ENCODE peak calls at places on chromosomes 3 and 15, in five cellular contexts. V is mesenchymal stem cell, B is neuronal stem cell, H is astrocyte, P is PC-3. Z is an unnamed sample.

GRCh38 chr3:175346573-175347356 is 487.6 kb downstream of the NAALADL2 start:
- DNase-seq in H (peak; percentile 97), B (no peak), P (peak; percentile 92), V (peak; percentile 82), Z (no peak)

GRCh38 chr3:150083653-150084037 is 113.0 kb upstream of the PFN2 start:
- DNase-seq in H (peak; percentile 76), P (no peak), V (peak; percentile 72), B (no peak), Z (no peak)

GRCh38 chr3:63909431-63909830 is 2.8 kb downstream of the SCAANT1 start:
- DNase-seq in H (no peak), P (no peak), B (no peak), V (peak; percentile 35), Z (no peak)

GRCh38 chr3:71859128-71859519 is 74.2 kb upstream of the PROK2 start:
- DNase-seq in H (no peak), P (peak; percentile 68), V (no peak), B (peak; percentile 14), Z (peak; percentile 29)

GRCh38 chr15:52735231-52736089 is 54.7 kb downstream of the ONECUT1 start:
- DNase-seq in B (peak; percentile 87), H (peak; percentile 43), P (peak; percentile 90), V (peak; percentile 76), Z (peak; percentile 72)

GRCh38 chr3:15265655-15266509 is 59.8 kb downstream of the CAPN7 start:
- DNase-seq in H (no peak), B (no peak), P (no peak), V (no peak), Z (no peak)

GRCh38 chr3:129412542-129413198 is 15.8 kb downstream of the EFCAB12 start:
- DNase-seq in B (no peak), H (peak; percentile 47), V (peak; percentile 88), P (no peak), Z (no peak)

GRCh38 chr3:127961963-127962362 is 46.9 kb downstream of the KBTBD12 start:
- DNase-seq in V (peak; percentile 6), B (no peak), H (peak; percentile 36), P (peak; percentile 91), Z (no peak)

GRCh38 chr3:71416868-71417267 is 166.7 kb downstream of the FOXP1 start:
- DNase-seq in V (no peak), H (no peak), P (peak; percentile 35), B (no peak), Z (peak; percentile 23)

GRCh38 chr15:56934269-56934668 is 15.8 kb downstream of the TCF12 start:
- DNase-seq in B (no peak), H (no peak), V (no peak), P (no peak), Z (no peak)

GRCh38 chr15:50377867-50378751 is 23.1 kb upstream of the GABPB1 start:
- DNase-seq in V (peak; percentile 13), H (no peak), P (no peak), B (no peak), Z (no peak)

GRCh38 chr3:24237971-24238767 is 256.5 kb downstream of the THRB start:
- DNase-seq in B (peak; percentile 59), V (peak; percentile 97), H (peak; percentile 96), P (peak; percentile 92), Z (peak; percentile 41)

GRCh38 chr3:112629425-112629824 is 11.5 kb downstream of the CCDC80 start:
- DNase-seq in V (peak; percentile 94), H (peak; percentile 97), B (no peak), P (peak; percentile 80), Z (no peak)

GRCh38 chr3:52541050-52541449 is 4.6 kb downstream of the UQCC5 start:
- DNase-seq in H (no peak), P (no peak), B (no peak), V (no peak), Z (no peak)

GRCh38 chr3:72632129-72632528 is 216.1 kb downstream of the SHQ1 start:
- DNase-seq in P (no peak), V (no peak), H (peak; percentile 37), B (no peak), Z (no peak)

GRCh38 chr3:171810278-171811058 is at the start of gene PLD1:
- DNase-seq in H (peak; percentile 68), B (peak; percentile 15), V (peak; percentile 90), P (peak; percentile 80), Z (no peak)

GRCh38 chr3:149153402-149153801 is 24.0 kb downstream of the HPS3 start:
- DNase-seq in H (no peak), P (no peak), V (no peak), B (no peak), Z (no peak)

GRCh38 chr3:170117134-170117533 is 64.4 kb downstream of the PHC3 start:
- DNase-seq in V (peak; percentile 26), P (peak; percentile 26), B (no peak), H (no peak), Z (no peak)

DNA sequence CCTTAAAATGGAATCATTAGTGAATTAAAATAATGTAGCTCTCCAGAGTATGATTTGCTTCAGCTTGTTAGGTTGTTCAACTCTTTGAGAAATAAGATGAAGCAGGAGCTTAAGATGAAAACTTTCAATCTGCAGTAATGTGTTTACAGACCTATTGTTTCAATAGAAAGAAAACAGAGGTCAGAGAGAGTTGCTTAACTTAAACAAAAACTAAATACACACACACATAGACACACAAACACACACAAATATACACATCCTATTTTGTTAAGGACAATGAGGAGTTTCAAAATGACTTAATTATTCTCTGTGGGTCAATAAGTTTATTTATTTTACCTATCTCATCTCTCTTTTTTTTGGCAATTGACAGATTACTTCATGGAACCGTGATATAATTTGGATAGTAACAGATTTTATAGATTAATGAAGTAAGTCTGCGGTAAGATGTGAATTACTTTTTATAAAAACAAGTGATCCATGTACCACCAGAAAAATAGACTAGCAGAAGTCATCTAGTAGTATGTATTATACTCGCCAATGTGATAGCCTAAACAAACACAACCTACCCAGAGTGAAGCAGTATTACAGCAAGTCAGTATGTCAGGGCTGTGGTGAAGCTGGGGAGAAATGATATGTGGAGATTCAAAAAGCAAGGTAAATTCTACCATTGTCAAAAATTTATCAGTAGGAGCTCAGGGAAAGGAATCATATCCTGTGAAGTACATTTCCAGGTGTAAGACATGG is 76.7 kb upstream of the DCBLD2 start:
- DNase-seq in P (peak; percentile 18), V (no peak), H (peak; percentile 56), B (no peak), Z (no peak)
- H3K4me2 ChIP-seq in P (peak overlapping the region; percentile 68), V (no peak overlapping the region), H (peak overlapping the region; percentile 69), B (no peak overlapping the region), Z (no peak overlapping the region)

DNA sequence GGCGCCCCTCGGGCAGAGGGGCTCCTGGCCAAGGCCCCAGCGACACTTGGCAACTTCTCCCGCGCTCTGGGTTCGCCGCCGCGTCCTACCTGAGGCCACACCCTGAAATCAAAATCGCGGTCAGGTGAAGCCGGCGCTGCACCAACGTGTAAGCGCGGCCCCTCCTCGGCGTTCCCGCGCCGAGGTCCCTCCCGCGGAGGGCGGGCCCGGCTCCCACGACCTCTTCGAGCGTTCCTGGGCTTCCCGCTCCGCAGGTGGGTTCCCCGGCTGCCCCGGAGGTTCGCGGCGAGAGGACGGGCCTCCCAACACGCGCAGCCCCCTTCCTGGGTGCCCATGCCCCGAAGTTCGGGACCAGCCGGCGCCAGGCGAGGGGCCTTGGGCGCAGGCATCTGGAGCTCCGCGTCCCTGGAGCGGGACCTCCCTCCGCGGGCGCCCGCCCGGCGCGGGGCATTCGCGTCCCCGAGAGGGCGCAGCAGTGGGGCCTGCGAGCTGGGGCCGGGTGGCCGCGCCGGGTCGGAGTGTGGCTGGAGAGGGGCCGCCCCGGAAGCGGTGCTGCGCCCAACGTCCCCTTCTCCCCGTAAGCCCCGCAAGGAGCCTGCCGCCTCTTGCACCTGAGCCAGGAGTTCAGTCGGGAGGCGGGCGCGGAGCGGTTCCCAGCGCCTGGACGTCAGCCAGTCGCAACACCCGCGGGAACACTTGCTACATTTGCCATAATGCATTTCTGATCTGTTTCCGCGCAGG is 13.7 kb downstream of the PAK6 start:
- DNase-seq in B (peak; percentile 39), P (peak; percentile 72), V (no peak), H (no peak), Z (no peak)
- H2AFZ ChIP-seq in B (peak overlapping the region; percentile 70), P (peak overlapping the region; percentile 94), V (peak overlapping the region; percentile 47), H (peak overlapping the region; percentile 43), Z (no peak overlapping the region)

GRCh38 chr15:67836134-67836455 is 3.8 kb downstream of the RNU6-1 start:
- DNase-seq in P (no peak), B (no peak), H (no peak), V (no peak), Z (no peak)

GRCh38 chr15:67834593-67835348 is 5.1 kb downstream of the RNU6-1 start:
- DNase-seq in V (no peak), B (no peak), H (no peak), P (no peak), Z (no peak)

GRCh38 chr15:67834249-67834592 is 5.6 kb downstream of the RNU6-1 start:
- DNase-seq in H (no peak), V (no peak), P (peak; percentile 27), B (no peak), Z (no peak)

GRCh38 chr15:67836477-67836876 is 3.4 kb downstream of the RNU6-1 start:
- DNase-seq in P (peak; percentile 62), V (no peak), B (no peak), H (no peak), Z (peak; percentile 64)

GRCh38 chr15:67835349-67836133 is 4.3 kb downstream of the RNU6-1 start:
- DNase-seq in P (no peak), V (no peak), H (no peak), B (no peak), Z (no peak)
- H3K9ac ChIP-seq in P (no peak overlapping the region), V (peak overlapping the region; percentile 79), H (peak overlapping the region; percentile 15), B (no peak overlapping the region), Z (peak overlapping the region; percentile 35)

GRCh38 chr3:138848696-138849095 is 14.0 kb upstream of the PIK3CB start:
- DNase-seq in H (no peak), B (no peak), V (no peak), P (no peak), Z (no peak)

GRCh38 chr3:138845071-138845685 is 10.4 kb upstream of the PIK3CB start:
- DNase-seq in V (no peak), B (no peak), H (no peak), P (no peak), Z (no peak)

GRCh38 chr3:138849541-138849940 is 14.8 kb upstream of the PIK3CB start:
- DNase-seq in B (no peak), H (no peak), V (no peak), P (no peak), Z (no peak)

GRCh38 chr3:138845771-138846173 is 11.0 kb upstream of the PIK3CB start:
- DNase-seq in B (no peak), P (no peak), V (no peak), H (no peak), Z (no peak)

GRCh38 chr3:138846350-138846756 is 11.6 kb upstream of the PIK3CB start:
- DNase-seq in V (no peak), H (no peak), P (no peak), B (no peak), Z (no peak)
- H3K4me2 ChIP-seq in V (no peak overlapping the region), H (no peak overlapping the region), P (no peak overlapping the region), B (no peak overlapping the region), Z (no peak overlapping the region)

GRCh38 chr3:189727191-189727590 is 96.0 kb downstream of the TP63 start:
- DNase-seq in B (no peak), V (no peak), H (no peak), P (no peak), Z (no peak)

GRCh38 chr3:189721873-189722665 is 90.9 kb downstream of the TP63 start:
- DNase-seq in H (no peak), V (no peak), P (no peak), B (no peak), Z (no peak)

GRCh38 chr3:189720746-189721426 is 89.7 kb downstream of the TP63 start:
- DNase-seq in H (no peak), B (no peak), V (peak; percentile 27), P (no peak), Z (no peak)

GRCh38 chr3:189726277-189726676 is 95.1 kb downstream of the TP63 start:
- DNase-seq in H (no peak), B (no peak), P (peak; percentile 44), V (no peak), Z (no peak)

GRCh38 chr3:189724366-189724765 is 93.2 kb downstream of the TP63 start:
- DNase-seq in P (no peak), H (no peak), B (no peak), V (no peak), Z (no peak)
- H2AFZ ChIP-seq in P (no peak overlapping the region), H (no peak overlapping the region), B (no peak overlapping the region), V (no peak overlapping the region), Z (no peak overlapping the region)

Z was measured in DND-41.